ENCODE peak calls at places on chromosomes 2 and 18, in eight cellular contexts. One of them, this sample, is unnamed.
A peak's percentile ranks its signal among the peaks of the same experiment; 100 is the strongest.

GRCh38 chr2:206456078-206456769 is 12.9 kb downstream of the ADAM23 start:
- DNase-seq in testis: no peak
- DNase-seq in uterus: no peak
- DNase-seq in fibroblast of lung: no peak
- DNase-seq in adrenal gland: no peak
- DNase-seq in upper lobe of right lung: no peak
- DNase-seq in mammary epithelial cell: no peak
- DNase-seq in mesendoderm: no peak
- DNase-seq in this sample: no peak

GRCh38 chr2:8102470-8102869 is 579.4 kb upstream of the ID2 start:
- DNase-seq in testis: no peak
- DNase-seq in uterus: no peak
- DNase-seq in fibroblast of lung: no peak
- DNase-seq in adrenal gland: no peak
- DNase-seq in upper lobe of right lung: no peak
- DNase-seq in mammary epithelial cell: no peak
- DNase-seq in mesendoderm: no peak
- DNase-seq in this sample: no peak

GRCh38 chr2:44553456-44553855 is 191.7 kb downstream of the CAMKMT start:
- DNase-seq in testis: no peak
- DNase-seq in uterus: no peak
- DNase-seq in fibroblast of lung: peak; percentile 22
- DNase-seq in adrenal gland: no peak
- DNase-seq in upper lobe of right lung: no peak
- DNase-seq in mammary epithelial cell: peak; percentile 73
- DNase-seq in mesendoderm: no peak
- DNase-seq in this sample: no peak

GRCh38 chr18:31373641-31374040 is 2.9 kb upstream of the DSG4 start:
- DNase-seq in testis: no peak
- DNase-seq in uterus: no peak
- DNase-seq in fibroblast of lung: no peak
- DNase-seq in adrenal gland: no peak
- DNase-seq in upper lobe of right lung: no peak
- DNase-seq in mammary epithelial cell: no peak
- DNase-seq in mesendoderm: no peak
- DNase-seq in this sample: no peak

GRCh38 chr2:55620123-55620779 is 2.8 kb upstream of the PPP4R3B start:
- DNase-seq in testis: no peak
- DNase-seq in uterus: no peak
- DNase-seq in fibroblast of lung: no peak
- DNase-seq in adrenal gland: no peak
- DNase-seq in upper lobe of right lung: no peak
- DNase-seq in mammary epithelial cell: peak; percentile 13
- DNase-seq in mesendoderm: peak; percentile 51
- DNase-seq in this sample: no peak

GRCh38 chr2:9674931-9675330 is 44.1 kb upstream of the YWHAQ start:
- DNase-seq in testis: no peak
- DNase-seq in uterus: no peak
- DNase-seq in fibroblast of lung: no peak
- DNase-seq in adrenal gland: no peak
- DNase-seq in upper lobe of right lung: no peak
- DNase-seq in mammary epithelial cell: no peak
- DNase-seq in mesendoderm: no peak
- DNase-seq in this sample: no peak

GRCh38 chr2:222823183-222823915 is 37.5 kb upstream of the ACSL3 start:
- DNase-seq in testis: no peak
- DNase-seq in uterus: no peak
- DNase-seq in fibroblast of lung: no peak
- DNase-seq in adrenal gland: no peak
- DNase-seq in upper lobe of right lung: no peak
- DNase-seq in mammary epithelial cell: no peak
- DNase-seq in mesendoderm: no peak
- DNase-seq in this sample: no peak

GRCh38 chr2:159168707-159169106 is 117.8 kb downstream of the WDSUB1 start:
- DNase-seq in testis: no peak
- DNase-seq in uterus: no peak
- DNase-seq in fibroblast of lung: peak; percentile 16
- DNase-seq in adrenal gland: no peak
- DNase-seq in upper lobe of right lung: no peak
- DNase-seq in mammary epithelial cell: peak; percentile 12
- DNase-seq in mesendoderm: peak; percentile 30
- DNase-seq in this sample: no peak

GRCh38 chr18:47149457-47150028 is 757 bp downstream of the HDHD2 start:
- DNase-seq in testis: peak; percentile 18
- DNase-seq in uterus: no peak
- DNase-seq in fibroblast of lung: no peak
- DNase-seq in adrenal gland: no peak
- DNase-seq in upper lobe of right lung: no peak
- DNase-seq in mammary epithelial cell: peak; percentile 19
- DNase-seq in mesendoderm: peak; percentile 50
- DNase-seq in this sample: no peak

GRCh38 chr2:29322011-29322410 is 206.8 kb downstream of the CLIP4 start:
- DNase-seq in testis: no peak
- DNase-seq in uterus: no peak
- DNase-seq in fibroblast of lung: no peak
- DNase-seq in adrenal gland: no peak
- DNase-seq in upper lobe of right lung: no peak
- DNase-seq in mammary epithelial cell: no peak
- DNase-seq in mesendoderm: no peak
- DNase-seq in this sample: no peak

GRCh38 chr18:22136395-22136794 is 33.0 kb upstream of the GATA6 start:
- DNase-seq in testis: no peak
- DNase-seq in uterus: no peak
- DNase-seq in fibroblast of lung: peak; percentile 72
- DNase-seq in adrenal gland: no peak
- DNase-seq in upper lobe of right lung: no peak
- DNase-seq in mammary epithelial cell: peak; percentile 46
- DNase-seq in mesendoderm: no peak
- DNase-seq in this sample: no peak

GRCh38 chr2:232816656-232817055 is 40.3 kb upstream of the KCNJ13 start:
- DNase-seq in testis: no peak
- DNase-seq in uterus: no peak
- DNase-seq in fibroblast of lung: no peak
- DNase-seq in adrenal gland: no peak
- DNase-seq in upper lobe of right lung: no peak
- DNase-seq in mammary epithelial cell: no peak
- DNase-seq in mesendoderm: no peak
- DNase-seq in this sample: no peak

GRCh38 chr2:197159681-197160211 is 150.8 kb downstream of the ANKRD44 start:
- DNase-seq in testis: no peak
- DNase-seq in uterus: no peak
- DNase-seq in fibroblast of lung: peak; percentile 45
- DNase-seq in adrenal gland: no peak
- DNase-seq in upper lobe of right lung: no peak
- DNase-seq in mammary epithelial cell: no peak
- DNase-seq in mesendoderm: no peak
- DNase-seq in this sample: no peak

GRCh38 chr2:197158591-197159550 is 151.7 kb downstream of the ANKRD44 start:
- DNase-seq in testis: no peak
- DNase-seq in uterus: no peak
- DNase-seq in fibroblast of lung: no peak
- DNase-seq in adrenal gland: no peak
- DNase-seq in upper lobe of right lung: no peak
- DNase-seq in mammary epithelial cell: no peak
- DNase-seq in mesendoderm: no peak
- DNase-seq in this sample: no peak

GRCh38 chr2:197152451-197153228 is 157.9 kb downstream of the ANKRD44 start:
- DNase-seq in testis: no peak
- DNase-seq in uterus: no peak
- DNase-seq in fibroblast of lung: peak; percentile 52
- DNase-seq in adrenal gland: no peak
- DNase-seq in upper lobe of right lung: no peak
- DNase-seq in mammary epithelial cell: no peak
- DNase-seq in mesendoderm: no peak
- DNase-seq in this sample: no peak

GRCh38 chr2:197161738-197162137 is 148.8 kb downstream of the ANKRD44 start:
- DNase-seq in testis: no peak
- DNase-seq in uterus: no peak
- DNase-seq in fibroblast of lung: no peak
- DNase-seq in adrenal gland: no peak
- DNase-seq in upper lobe of right lung: no peak
- DNase-seq in mammary epithelial cell: no peak
- DNase-seq in mesendoderm: no peak
- DNase-seq in this sample: no peak

GRCh38 chr2:197158138-197158537 is 152.4 kb downstream of the ANKRD44 start:
- DNase-seq in testis: no peak
- DNase-seq in uterus: no peak
- DNase-seq in fibroblast of lung: no peak
- DNase-seq in adrenal gland: no peak
- DNase-seq in upper lobe of right lung: no peak
- DNase-seq in mammary epithelial cell: no peak
- DNase-seq in mesendoderm: no peak
- DNase-seq in this sample: no peak
- H3K27ac ChIP-seq in testis: no peak overlapping the region
- H3K27ac ChIP-seq in uterus: no peak overlapping the region
- H3K27ac ChIP-seq in fibroblast of lung: no peak overlapping the region
- H3K27ac ChIP-seq in adrenal gland: peak overlapping the region; percentile 72
- H3K27ac ChIP-seq in upper lobe of right lung: no peak overlapping the region
- H3K27ac ChIP-seq in mammary epithelial cell: no peak overlapping the region
- H3K27ac ChIP-seq in mesendoderm: no peak overlapping the region
- H3K27ac ChIP-seq in this sample: no peak overlapping the region

GRCh38 chr2:70934981-70935380 is 719 bp upstream of the ATP6V1B1 start:
- DNase-seq in testis: no peak
- DNase-seq in uterus: no peak
- DNase-seq in fibroblast of lung: no peak
- DNase-seq in adrenal gland: peak; percentile 4
- DNase-seq in upper lobe of right lung: no peak
- DNase-seq in mammary epithelial cell: no peak
- DNase-seq in mesendoderm: no peak
- DNase-seq in this sample: no peak
- H3K27me3 ChIP-seq in testis: no peaks in the 10 kb centered on the region
- H3K27me3 ChIP-seq in uterus: no peaks in the 10 kb centered on the region
- H3K27me3 ChIP-seq in fibroblast of lung: no peaks in the 10 kb centered on the region
- H3K27me3 ChIP-seq in adrenal gland: no peaks in the 10 kb centered on the region
- H3K27me3 ChIP-seq in upper lobe of right lung: no peaks in the 10 kb centered on the region
- H3K27me3 ChIP-seq in mammary epithelial cell: no peaks in the 10 kb centered on the region
- H3K27me3 ChIP-seq in mesendoderm: peaks cover 3% of the 10 kb centered on the region
- H3K27me3 ChIP-seq in this sample: no peaks in the 10 kb centered on the region

GRCh38 chr2:207823865-207824264 is 54.2 kb upstream of the FZD5 start:
- DNase-seq in testis: no peak
- DNase-seq in uterus: no peak
- DNase-seq in fibroblast of lung: no peak
- DNase-seq in adrenal gland: no peak
- DNase-seq in upper lobe of right lung: no peak
- DNase-seq in mammary epithelial cell: no peak
- DNase-seq in mesendoderm: no peak
- DNase-seq in this sample: no peak

GRCh38 chr2:207819839-207820784 is 50.4 kb upstream of the FZD5 start:
- DNase-seq in testis: no peak
- DNase-seq in uterus: no peak
- DNase-seq in fibroblast of lung: no peak
- DNase-seq in adrenal gland: no peak
- DNase-seq in upper lobe of right lung: no peak
- DNase-seq in mammary epithelial cell: no peak
- DNase-seq in mesendoderm: no peak
- DNase-seq in this sample: no peak

GRCh38 chr2:207815254-207815653 is 45.5 kb upstream of the FZD5 start:
- DNase-seq in testis: no peak
- DNase-seq in uterus: no peak
- DNase-seq in fibroblast of lung: no peak
- DNase-seq in adrenal gland: no peak
- DNase-seq in upper lobe of right lung: no peak
- DNase-seq in mammary epithelial cell: no peak
- DNase-seq in mesendoderm: no peak
- DNase-seq in this sample: no peak

GRCh38 chr2:207816546-207816945 is 46.8 kb upstream of the FZD5 start:
- DNase-seq in testis: no peak
- DNase-seq in uterus: no peak
- DNase-seq in fibroblast of lung: no peak
- DNase-seq in adrenal gland: no peak
- DNase-seq in upper lobe of right lung: no peak
- DNase-seq in mammary epithelial cell: no peak
- DNase-seq in mesendoderm: no peak
- DNase-seq in this sample: no peak

DNA sequence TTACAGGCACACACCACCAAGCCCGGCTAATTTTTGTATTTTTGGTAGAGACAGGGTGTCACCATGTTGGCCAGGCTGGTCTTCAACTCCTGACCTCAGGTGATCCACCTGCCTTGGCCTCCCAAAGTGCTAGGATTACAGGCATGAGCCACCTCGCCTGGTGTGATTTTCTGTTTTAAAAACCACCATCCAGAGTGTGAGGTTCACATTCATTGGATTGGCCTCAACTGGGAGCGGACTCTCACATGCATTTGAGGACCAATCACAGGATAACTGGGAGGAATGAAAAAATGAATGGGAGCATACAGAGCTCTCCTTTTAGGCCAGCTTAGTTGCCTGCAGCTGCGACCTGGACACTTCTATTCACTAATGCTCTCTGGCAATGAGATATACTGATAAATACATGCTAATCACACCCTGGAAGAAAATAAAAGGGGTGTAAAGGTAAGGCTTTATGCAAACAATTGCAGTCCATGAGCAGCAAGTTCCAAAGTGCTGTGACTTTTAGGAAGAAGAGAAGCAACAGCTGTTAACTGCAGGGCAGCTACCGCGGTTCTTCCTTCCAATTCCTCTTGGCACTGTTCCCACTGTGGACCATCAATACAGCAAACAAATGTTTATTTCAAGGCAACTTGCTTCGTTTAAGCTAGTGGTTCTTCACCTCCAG is 49.4 kb upstream of the FZD5 start:
- DNase-seq in testis: no peak
- DNase-seq in uterus: no peak
- DNase-seq in fibroblast of lung: no peak
- DNase-seq in adrenal gland: no peak
- DNase-seq in upper lobe of right lung: no peak
- DNase-seq in mammary epithelial cell: no peak
- DNase-seq in mesendoderm: no peak
- DNase-seq in this sample: no peak
- H3K27ac ChIP-seq in testis: no peak overlapping the region
- H3K27ac ChIP-seq in uterus: no peak overlapping the region
- H3K27ac ChIP-seq in fibroblast of lung: no peak overlapping the region
- H3K27ac ChIP-seq in adrenal gland: no peak overlapping the region
- H3K27ac ChIP-seq in upper lobe of right lung: no peak overlapping the region
- H3K27ac ChIP-seq in mammary epithelial cell: no peak overlapping the region
- H3K27ac ChIP-seq in mesendoderm: no peak overlapping the region
- H3K27ac ChIP-seq in this sample: no peak overlapping the region

DNA sequence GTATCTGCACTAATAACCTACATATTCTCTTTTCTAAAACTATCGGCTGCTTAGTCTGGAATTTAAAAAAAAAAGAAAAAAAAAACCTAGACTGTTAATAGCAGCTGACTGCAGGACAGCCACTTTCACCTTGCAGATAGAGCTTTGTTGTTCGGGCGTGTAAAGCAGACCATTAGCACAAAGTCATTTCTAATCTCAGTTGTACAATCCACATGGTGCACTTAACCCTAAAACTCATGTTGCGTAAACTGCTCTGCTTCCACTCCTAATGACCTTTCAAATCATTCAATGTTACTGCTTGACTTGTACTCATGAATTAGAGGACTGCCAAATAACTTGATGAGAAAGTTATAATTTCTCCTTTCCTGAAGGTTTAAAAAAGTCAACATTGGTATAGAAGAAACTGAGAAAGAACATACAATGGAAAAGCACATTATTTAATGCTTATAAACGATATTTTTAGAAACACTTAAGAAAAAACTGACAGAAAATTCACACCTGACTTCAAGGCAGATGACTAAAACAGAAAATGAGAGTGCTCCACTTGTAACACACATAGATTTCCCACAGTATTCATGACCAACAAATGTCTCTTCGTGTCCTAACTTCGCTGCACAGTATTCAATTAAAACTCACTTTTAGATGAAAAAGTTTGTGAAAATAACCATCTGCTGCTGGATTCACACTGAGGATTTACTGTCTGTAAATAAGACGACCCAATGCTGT is 2.6 kb downstream of the CDH2 start:
- DNase-seq in testis: no peak
- DNase-seq in uterus: no peak
- DNase-seq in fibroblast of lung: no peak
- DNase-seq in adrenal gland: no peak
- DNase-seq in upper lobe of right lung: no peak
- DNase-seq in mammary epithelial cell: no peak
- DNase-seq in mesendoderm: no peak
- DNase-seq in this sample: no peak
- H3K27me3 ChIP-seq in testis: no peaks in the 10 kb centered on the region
- H3K27me3 ChIP-seq in uterus: peaks cover 22% of the 10 kb centered on the region
- H3K27me3 ChIP-seq in fibroblast of lung: no peaks in the 10 kb centered on the region
- H3K27me3 ChIP-seq in adrenal gland: no peaks in the 10 kb centered on the region
- H3K27me3 ChIP-seq in upper lobe of right lung: peaks cover 46% of the 10 kb centered on the region
- H3K27me3 ChIP-seq in mammary epithelial cell: peaks cover 48% of the 10 kb centered on the region
- H3K27me3 ChIP-seq in mesendoderm: no peaks in the 10 kb centered on the region
- H3K27me3 ChIP-seq in this sample: no peaks in the 10 kb centered on the region

This sample was measured in right cardiac atrium.